ENCODE peak calls at places on chromosomes 1 and 21, in six cellular contexts. C is stimulated activated CD4-positive, alpha-beta T cell treated with anti-CD3 and anti-CD28 coated beads, Interleukin-1b, Interleukin-23, amount 100 ng/mL, for 24 hours; R is EH; W is M059J; G is A172; B is neural progenitor cell. U is an unnamed sample.

GRCh38 chr21:38538353-38538752 is 40.1 kb upstream of the ERG start:
- DNase-seq in B (no peak), W (peak; percentile 25), R (no peak), C (no peak), G (no peak), U (no peak)

GRCh38 chr1:78279051-78279450 is 211.7 kb upstream of the PTGFR start:
- DNase-seq in B (no peak), R (peak; percentile 96), W (peak; percentile 90), C (no peak), G (peak; percentile 33), U (no peak)

GRCh38 chr1:190452272-190452848 is 25.3 kb downstream of the BRINP3 start:
- DNase-seq in B (no peak), G (no peak), C (no peak), R (no peak), W (no peak), U (no peak)

GRCh38 chr1:221292652-221293051 is 413.4 kb downstream of the HLX start:
- DNase-seq in B (no peak), G (no peak), W (no peak), C (no peak), R (no peak), U (no peak)

GRCh38 chr21:38847556-38847955 is 41.8 kb downstream of the ETS2 start:
- DNase-seq in W (no peak), C (no peak), R (no peak), G (no peak), B (no peak), U (no peak)

GRCh38 chr1:240244968-240245628 is 153.4 kb downstream of the FMN2 start:
- DNase-seq in G (peak; percentile 56), R (peak; percentile 98), C (no peak), B (no peak), W (peak; percentile 73), U (no peak)

GRCh38 chr1:54805981-54806381 is 4.9 kb upstream of the TTC22 start:
- DNase-seq in R (no peak), B (no peak), W (no peak), C (no peak), G (no peak), U (no peak)

GRCh38 chr1:42259059-42259738 is 75.8 kb downstream of the FOXJ3 start:
- DNase-seq in G (peak; percentile 9), B (no peak), R (peak; percentile 51), W (peak; percentile 36), C (no peak), U (no peak)

GRCh38 chr1:222464841-222465210 is 83.1 kb downstream of the HHIPL2 start:
- DNase-seq in C (peak; percentile 62), G (peak; percentile 84), B (peak; percentile 64), R (peak; percentile 71), W (peak; percentile 18), U (peak; percentile 55)

GRCh38 chr21:37496972-37497371 is 130.4 kb downstream of the DYRK1A start:
- DNase-seq in R (peak; percentile 16), W (peak; percentile 25), G (no peak), C (no peak), B (no peak), U (no peak)

GRCh38 chr1:207833956-207834660 is 76.8 kb downstream of the CD34 start:
- DNase-seq in G (no peak), R (no peak), W (no peak), C (no peak), B (no peak), U (no peak)

GRCh38 chr1:205013683-205014367 is 29.2 kb upstream of the CNTN2 start:
- DNase-seq in C (no peak), W (no peak), G (no peak), B (peak; percentile 67), R (peak; percentile 41), U (peak; percentile 37)

GRCh38 chr1:31732751-31733289 is 29.0 kb upstream of the COL16A1 start:
- DNase-seq in C (no peak), G (no peak), W (no peak), R (no peak), B (no peak), U (no peak)

GRCh38 chr1:243254233-243254926 is 701 bp downstream of the CEP170 start:
- DNase-seq in B (peak; percentile 81), W (peak; percentile 78), G (peak; percentile 76), C (peak; percentile 32), R (peak; percentile 77), U (peak; percentile 73)

U was measured in lung.